ENCODE peak calls at places on chromosome 2, in nine cellular contexts. One of them, this sample, is unnamed. For H3K4me1, the result is how much of the 10 kb centered on the place peaks cover.

GRCh38 chr2:106197878-106198277 is 3.8 kb upstream of the UXS1 start:
- DNase-seq in H9: no peak
- DNase-seq in CD8-positive, alpha-beta T cell: no peak
- DNase-seq in mucosa of descending colon: no peak
- DNase-seq in adrenal gland: no peak
- DNase-seq in gastrocnemius medialis: peak
- DNase-seq in thoracic aorta: no peak
- DNase-seq in endodermal cell: peak
- DNase-seq in prostate gland: no peak
- DNase-seq in this sample: no peak

GRCh38 chr2:11842324-11842723 is 95.9 kb downstream of the LPIN1 start:
- DNase-seq in prostate gland: no peak
- DNase-seq in gastrocnemius medialis: no peak
- DNase-seq in endodermal cell: no peak
- DNase-seq in H9: no peak
- DNase-seq in thoracic aorta: no peak
- DNase-seq in CD8-positive, alpha-beta T cell: no peak
- DNase-seq in mucosa of descending colon: no peak
- DNase-seq in adrenal gland: no peak
- DNase-seq in this sample: no peak

GRCh38 chr2:88350641-88351601 is 101.6 kb downstream of the FOXI3 start:
- DNase-seq in prostate gland: peak
- DNase-seq in thoracic aorta: no peak
- DNase-seq in CD8-positive, alpha-beta T cell: peak
- DNase-seq in mucosa of descending colon: peak
- DNase-seq in endodermal cell: peak
- DNase-seq in H9: peak
- DNase-seq in adrenal gland: peak
- DNase-seq in gastrocnemius medialis: no peak
- DNase-seq in this sample: peak

GRCh38 chr2:149991576-149991975 is 404.0 kb upstream of the MMADHC start:
- DNase-seq in mucosa of descending colon: no peak
- DNase-seq in CD8-positive, alpha-beta T cell: no peak
- DNase-seq in adrenal gland: no peak
- DNase-seq in H9: no peak
- DNase-seq in gastrocnemius medialis: no peak
- DNase-seq in prostate gland: peak
- DNase-seq in endodermal cell: no peak
- DNase-seq in thoracic aorta: no peak
- DNase-seq in this sample: no peak

GRCh38 chr2:139296672-139297209 is 516.6 kb upstream of the NXPH2 start:
- DNase-seq in H9: no peak
- DNase-seq in gastrocnemius medialis: no peak
- DNase-seq in thoracic aorta: no peak
- DNase-seq in endodermal cell: no peak
- DNase-seq in prostate gland: no peak
- DNase-seq in mucosa of descending colon: no peak
- DNase-seq in CD8-positive, alpha-beta T cell: no peak
- DNase-seq in adrenal gland: no peak
- DNase-seq in this sample: no peak

GRCh38 chr2:235669269-235669831 is 175.5 kb downstream of the AGAP1 start:
- DNase-seq in endodermal cell: peak
- DNase-seq in adrenal gland: peak
- DNase-seq in prostate gland: peak
- DNase-seq in thoracic aorta: no peak
- DNase-seq in gastrocnemius medialis: peak
- DNase-seq in CD8-positive, alpha-beta T cell: peak
- DNase-seq in mucosa of descending colon: peak
- DNase-seq in H9: peak
- DNase-seq in this sample: peak

GRCh38 chr2:76584474-76584873 is 873.8 kb upstream of the GCFC2 start:
- DNase-seq in prostate gland: no peak
- DNase-seq in gastrocnemius medialis: no peak
- DNase-seq in endodermal cell: no peak
- DNase-seq in CD8-positive, alpha-beta T cell: no peak
- DNase-seq in thoracic aorta: no peak
- DNase-seq in H9: no peak
- DNase-seq in mucosa of descending colon: no peak
- DNase-seq in adrenal gland: no peak
- DNase-seq in this sample: no peak

GRCh38 chr2:156319811-156320490 is 12.6 kb downstream of the NR4A2 start:
- DNase-seq in gastrocnemius medialis: peak
- DNase-seq in adrenal gland: peak
- DNase-seq in H9: peak
- DNase-seq in CD8-positive, alpha-beta T cell: no peak
- DNase-seq in thoracic aorta: no peak
- DNase-seq in mucosa of descending colon: peak
- DNase-seq in endodermal cell: peak
- DNase-seq in prostate gland: no peak
- DNase-seq in this sample: peak

GRCh38 chr2:24477229-24477628 is 13.8 kb upstream of the NCOA1 start:
- DNase-seq in mucosa of descending colon: no peak
- DNase-seq in adrenal gland: no peak
- DNase-seq in CD8-positive, alpha-beta T cell: no peak
- DNase-seq in H9: peak
- DNase-seq in prostate gland: no peak
- DNase-seq in endodermal cell: no peak
- DNase-seq in thoracic aorta: no peak
- DNase-seq in gastrocnemius medialis: no peak
- DNase-seq in this sample: no peak

GRCh38 chr2:14492920-14493503 is 139.5 kb upstream of the LRATD1 start:
- DNase-seq in CD8-positive, alpha-beta T cell: no peak
- DNase-seq in thoracic aorta: no peak
- DNase-seq in H9: no peak
- DNase-seq in mucosa of descending colon: no peak
- DNase-seq in endodermal cell: no peak
- DNase-seq in adrenal gland: no peak
- DNase-seq in gastrocnemius medialis: no peak
- DNase-seq in prostate gland: peak
- DNase-seq in this sample: no peak

GRCh38 chr2:207937818-207938217 is 87.5 kb downstream of the PLEKHM3 start:
- DNase-seq in endodermal cell: no peak
- DNase-seq in prostate gland: no peak
- DNase-seq in CD8-positive, alpha-beta T cell: no peak
- DNase-seq in H9: no peak
- DNase-seq in mucosa of descending colon: no peak
- DNase-seq in thoracic aorta: no peak
- DNase-seq in adrenal gland: no peak
- DNase-seq in gastrocnemius medialis: no peak
- DNase-seq in this sample: no peak

GRCh38 chr2:66888246-66888645 is 453.3 kb downstream of the MEIS1 start:
- DNase-seq in endodermal cell: no peak
- DNase-seq in thoracic aorta: no peak
- DNase-seq in mucosa of descending colon: no peak
- DNase-seq in adrenal gland: no peak
- DNase-seq in gastrocnemius medialis: no peak
- DNase-seq in CD8-positive, alpha-beta T cell: no peak
- DNase-seq in H9: no peak
- DNase-seq in prostate gland: no peak
- DNase-seq in this sample: no peak

GRCh38 chr2:66885775-66886402 is 451.0 kb downstream of the MEIS1 start:
- DNase-seq in adrenal gland: no peak
- DNase-seq in CD8-positive, alpha-beta T cell: no peak
- DNase-seq in thoracic aorta: no peak
- DNase-seq in gastrocnemius medialis: no peak
- DNase-seq in endodermal cell: no peak
- DNase-seq in prostate gland: no peak
- DNase-seq in mucosa of descending colon: no peak
- DNase-seq in H9: no peak
- DNase-seq in this sample: no peak

GRCh38 chr2:66889632-66889882 is 454.6 kb downstream of the MEIS1 start:
- DNase-seq in endodermal cell: no peak
- DNase-seq in thoracic aorta: no peak
- DNase-seq in adrenal gland: no peak
- DNase-seq in H9: no peak
- DNase-seq in CD8-positive, alpha-beta T cell: no peak
- DNase-seq in mucosa of descending colon: no peak
- DNase-seq in prostate gland: no peak
- DNase-seq in gastrocnemius medialis: no peak
- DNase-seq in this sample: no peak

GRCh38 chr2:66890286-66890812 is 455.4 kb downstream of the MEIS1 start:
- DNase-seq in thoracic aorta: no peak
- DNase-seq in mucosa of descending colon: no peak
- DNase-seq in endodermal cell: no peak
- DNase-seq in adrenal gland: no peak
- DNase-seq in prostate gland: no peak
- DNase-seq in gastrocnemius medialis: no peak
- DNase-seq in H9: no peak
- DNase-seq in CD8-positive, alpha-beta T cell: no peak
- DNase-seq in this sample: no peak

GRCh38 chr2:66888791-66889631 is 454.1 kb downstream of the MEIS1 start:
- DNase-seq in H9: no peak
- DNase-seq in thoracic aorta: no peak
- DNase-seq in mucosa of descending colon: no peak
- DNase-seq in adrenal gland: peak
- DNase-seq in prostate gland: peak
- DNase-seq in CD8-positive, alpha-beta T cell: no peak
- DNase-seq in endodermal cell: no peak
- DNase-seq in gastrocnemius medialis: peak
- DNase-seq in this sample: no peak
- TF ChIP-seq CTCF in H9: no peak
- TF ChIP-seq CTCF in thoracic aorta: no peak
- TF ChIP-seq CTCF in mucosa of descending colon: no peak
- TF ChIP-seq CTCF in adrenal gland: no peak
- TF ChIP-seq CTCF in prostate gland: no peak
- TF ChIP-seq CTCF in CD8-positive, alpha-beta T cell: no peak
- TF ChIP-seq CTCF in endodermal cell: no peak
- TF ChIP-seq CTCF in gastrocnemius medialis: no peak
- TF ChIP-seq CTCF in this sample: no peak

GRCh38 chr2:201698588-201699226 is at the start of gene MPP4:
- DNase-seq in adrenal gland: no peak
- DNase-seq in gastrocnemius medialis: no peak
- DNase-seq in mucosa of descending colon: no peak
- DNase-seq in endodermal cell: no peak
- DNase-seq in thoracic aorta: no peak
- DNase-seq in CD8-positive, alpha-beta T cell: no peak
- DNase-seq in prostate gland: no peak
- DNase-seq in H9: no peak
- DNase-seq in this sample: no peak
- H3K4me1 ChIP-seq in adrenal gland: under half
- H3K4me1 ChIP-seq in gastrocnemius medialis: under half
- H3K4me1 ChIP-seq in mucosa of descending colon: under half
- H3K4me1 ChIP-seq in endodermal cell: under half
- H3K4me1 ChIP-seq in thoracic aorta: under half
- H3K4me1 ChIP-seq in CD8-positive, alpha-beta T cell: under half
- H3K4me1 ChIP-seq in prostate gland: under half
- H3K4me1 ChIP-seq in H9: under half
- H3K4me1 ChIP-seq in this sample: under half

DNA sequence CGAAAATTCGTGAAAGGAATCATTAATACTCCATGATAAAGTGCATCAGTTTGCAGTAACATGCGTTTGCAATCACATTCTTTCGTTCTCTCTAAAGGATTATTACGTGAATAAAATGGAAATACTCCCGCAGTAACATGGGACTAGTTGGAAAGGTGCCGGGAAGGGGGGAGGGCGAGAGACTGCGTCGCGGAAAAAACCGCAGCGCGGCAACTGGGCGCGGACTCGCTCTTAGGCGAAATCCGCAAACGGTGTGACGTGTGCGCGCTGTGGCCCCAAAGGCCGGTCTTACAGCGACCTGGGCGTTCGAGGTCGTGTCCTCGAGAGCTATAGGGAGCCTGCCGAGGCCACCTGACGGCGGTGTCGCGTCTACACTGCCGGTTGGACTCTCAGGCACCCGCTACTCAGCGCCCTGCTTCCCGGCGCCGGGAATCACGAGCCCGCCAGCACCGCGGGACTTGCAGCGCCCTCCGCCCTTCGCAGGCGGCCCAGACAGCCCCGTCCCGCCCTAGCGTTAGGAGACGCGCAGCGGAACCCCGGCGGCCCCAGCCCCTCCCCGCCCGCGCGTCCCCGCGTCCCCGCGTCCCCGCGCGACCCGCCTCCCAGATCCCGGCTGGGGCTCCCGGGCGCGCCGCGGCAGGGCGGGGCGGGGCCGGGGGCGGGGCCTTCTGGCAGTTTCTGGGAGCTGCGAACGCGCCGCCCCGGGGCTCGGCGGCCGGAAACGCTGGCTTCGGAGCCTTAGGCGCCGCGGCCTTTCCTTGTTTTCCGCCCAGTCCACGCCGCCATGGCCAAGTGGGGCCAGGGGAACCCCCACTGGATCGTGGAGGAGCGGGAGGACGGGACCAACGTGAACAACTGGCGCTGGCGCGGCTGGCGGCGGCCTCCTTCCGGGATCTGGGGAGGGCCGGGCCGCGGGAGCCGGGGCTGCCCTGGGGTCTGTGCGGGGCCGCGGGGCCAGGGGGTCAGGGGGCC is 15.1 kb downstream of the C2orf74 start:
- DNase-seq in endodermal cell: peak
- DNase-seq in CD8-positive, alpha-beta T cell: peak
- DNase-seq in prostate gland: peak
- DNase-seq in adrenal gland: peak
- DNase-seq in H9: peak
- DNase-seq in thoracic aorta: peak
- DNase-seq in gastrocnemius medialis: peak
- DNase-seq in mucosa of descending colon: peak
- DNase-seq in this sample: peak
- TF ChIP-seq CTCF in endodermal cell: peak
- TF ChIP-seq CTCF in CD8-positive, alpha-beta T cell: no peak
- TF ChIP-seq CTCF in prostate gland: peak
- TF ChIP-seq CTCF in adrenal gland: peak
- TF ChIP-seq CTCF in H9: no peak
- TF ChIP-seq CTCF in thoracic aorta: no peak
- TF ChIP-seq CTCF in gastrocnemius medialis: no peak
- TF ChIP-seq CTCF in mucosa of descending colon: no peak
- TF ChIP-seq CTCF in this sample: no peak

DNA sequence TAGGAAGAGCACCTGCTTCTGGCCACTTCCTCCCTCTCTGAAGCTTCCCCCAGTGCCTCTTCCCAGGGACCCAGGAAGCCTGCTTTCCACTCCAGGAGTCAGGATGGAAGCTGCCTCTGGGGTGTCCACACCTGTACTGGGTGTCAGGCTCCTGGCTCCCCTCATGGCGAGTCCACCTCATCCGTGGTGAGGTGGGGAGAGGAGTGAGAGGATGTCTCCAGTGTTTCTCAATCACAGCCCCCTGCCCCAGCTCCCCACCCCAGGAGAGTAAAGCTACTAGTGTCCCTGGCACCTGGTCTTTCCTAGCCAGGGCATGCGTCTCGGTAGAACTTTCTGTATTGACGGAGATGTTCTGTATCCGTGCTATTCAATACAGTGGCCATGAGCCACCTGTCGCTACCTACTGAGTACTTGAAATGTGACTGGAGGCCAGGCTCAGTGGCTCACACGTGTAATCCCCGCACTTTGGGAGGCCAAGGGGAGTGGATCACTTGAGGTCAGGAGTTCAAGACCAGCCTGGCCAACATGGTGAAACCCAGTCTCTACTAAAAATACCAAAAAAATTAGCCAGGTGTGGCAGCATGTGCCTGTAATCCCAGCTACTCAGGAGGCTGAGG is 171.2 kb upstream of the HAAO start:
- DNase-seq in gastrocnemius medialis: no peak
- DNase-seq in endodermal cell: no peak
- DNase-seq in mucosa of descending colon: no peak
- DNase-seq in CD8-positive, alpha-beta T cell: no peak
- DNase-seq in thoracic aorta: no peak
- DNase-seq in H9: no peak
- DNase-seq in adrenal gland: no peak
- DNase-seq in prostate gland: no peak
- DNase-seq in this sample: no peak
- H3K4me1 ChIP-seq in gastrocnemius medialis: half or more
- H3K4me1 ChIP-seq in endodermal cell: under half
- H3K4me1 ChIP-seq in mucosa of descending colon: under half
- H3K4me1 ChIP-seq in CD8-positive, alpha-beta T cell: under half
- H3K4me1 ChIP-seq in thoracic aorta: half or more
- H3K4me1 ChIP-seq in H9: under half
- H3K4me1 ChIP-seq in adrenal gland: under half
- H3K4me1 ChIP-seq in prostate gland: under half
- H3K4me1 ChIP-seq in this sample: under half